ENCODE peak calls at places on chromosomes 1 and 21, in eight cellular contexts. X is stomach, F is HCT116, R is lower leg skin, H is GM12878, E is esophagus muscularis mucosa, K is IMR-90, G is Peyer's patch. T is an unnamed sample.

GRCh38 chr1:200029624-200030074 is 2.1 kb downstream of the NR5A2 start:
- DNase-seq in G (no peak), E (no peak), R (no peak), F (no peak), X (no peak), H (no peak), K (no peak), T (no peak)

GRCh38 chr1:44717196-44717595 is 13.8 kb downstream of the RNU5D-1 start:
- DNase-seq in H (no peak), K (no peak), F (no peak), G (no peak), X (no peak), E (no peak), R (no peak), T (no peak)

GRCh38 chr1:88935522-88936222 is 44.3 kb upstream of the GTF2B start:
- DNase-seq in K (peak), E (no peak), G (no peak), F (peak), X (no peak), R (no peak), H (no peak), T (no peak)

GRCh38 chr1:7638078-7638477 is 133.0 kb upstream of the VAMP3 start:
- DNase-seq in X (no peak), G (no peak), F (no peak), H (no peak), E (no peak), K (no peak), R (no peak), T (no peak)

GRCh38 chr21:45456836-45457160 is 51.8 kb downstream of the COL18A1 start:
- DNase-seq in G (no peak), E (no peak), R (no peak), K (no peak), H (no peak), F (no peak), X (no peak), T (no peak)

GRCh38 chr1:242454262-242455051 is 70.0 kb downstream of the PLD5 start:
- DNase-seq in K (peak), G (no peak), F (peak), X (no peak), H (no peak), R (no peak), E (peak), T (no peak)

GRCh38 chr1:181083842-181084605 is 4.5 kb upstream of the IER5 start:
- DNase-seq in F (peak), G (peak), R (peak), K (no peak), X (peak), H (no peak), E (no peak), T (no peak)

GRCh38 chr1:35715568-35716002 is 3.1 kb downstream of the C1orf216 start:
- DNase-seq in H (peak), K (peak), X (peak), F (peak), E (no peak), G (peak), R (peak), T (no peak)

GRCh38 chr1:226212545-226212944 is 10.9 kb upstream of the MIXL1 start:
- DNase-seq in F (no peak), H (no peak), R (no peak), E (no peak), X (no peak), K (no peak), G (no peak), T (no peak)

GRCh38 chr1:51792864-51793263 is 85.7 kb downstream of the NRDC start:
- DNase-seq in X (no peak), K (peak), E (no peak), R (no peak), F (no peak), H (no peak), G (no peak), T (no peak)

GRCh38 chr1:21668232-21669032 is 725 bp downstream of the RAP1GAP start:
- DNase-seq in R (peak), F (no peak), E (no peak), X (peak), H (no peak), G (no peak), K (no peak), T (no peak)

DNA sequence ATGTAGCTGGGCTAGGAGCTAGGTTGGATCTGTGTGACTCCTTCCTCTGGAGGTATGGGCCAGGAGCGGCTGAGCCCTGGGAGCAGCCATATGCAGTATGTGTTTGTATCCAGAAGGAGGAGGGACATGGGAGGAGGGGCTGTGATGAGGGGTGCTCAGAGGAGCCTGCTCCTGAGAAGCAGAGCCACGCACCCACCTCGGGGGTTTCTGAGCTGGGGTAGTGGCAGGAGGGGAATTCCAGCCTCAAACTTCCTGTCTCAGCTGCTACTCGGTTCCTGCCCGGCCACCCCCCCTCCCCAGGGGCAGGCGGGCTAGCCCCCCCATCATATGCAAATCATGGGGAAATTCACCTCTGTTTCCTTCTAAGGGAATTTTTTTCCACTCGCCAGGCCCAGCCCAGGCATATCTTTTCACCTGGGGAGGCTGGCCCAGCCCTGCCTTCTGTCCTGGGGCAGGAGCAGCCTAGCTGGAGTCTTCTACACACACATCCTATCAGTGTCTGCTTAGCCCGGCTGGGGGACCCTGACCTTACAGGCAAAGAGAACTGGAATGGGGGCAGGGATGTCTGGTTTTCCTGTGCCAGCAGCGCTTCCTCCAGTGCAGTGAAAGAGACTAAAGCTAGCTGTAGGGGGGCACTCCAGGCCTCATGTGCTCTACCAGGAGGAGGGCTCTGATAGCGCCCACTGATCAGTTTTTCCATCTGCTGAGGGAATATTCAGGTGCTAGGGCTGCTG is 3.0 kb downstream of the ZC3H12A start:
- DNase-seq in R (peak), F (no peak), E (no peak), H (peak), K (peak), G (peak), X (peak), T (no peak)
- TF ChIP-seq POLR2A in R (no peak), F (no peak), E (no peak), H (peak), K (peak), G (no peak), X (no peak), T (peak)

GRCh38 chr1:151193304-151193703 is 3.3 kb upstream of the VPS72 start:
- DNase-seq in E (no peak), R (no peak), K (no peak), F (no peak), G (no peak), H (no peak), X (no peak), T (no peak)

GRCh38 chr1:151187205-151187604 is 2.8 kb downstream of the VPS72 start:
- DNase-seq in R (no peak), K (no peak), X (no peak), F (no peak), G (no peak), E (no peak), H (no peak), T (no peak)

GRCh38 chr1:151192047-151192446 is 2.0 kb upstream of the VPS72 start:
- DNase-seq in G (no peak), K (no peak), R (no peak), X (no peak), E (no peak), F (no peak), H (no peak), T (no peak)

GRCh38 chr1:151193856-151194255 is 3.9 kb upstream of the VPS72 start:
- DNase-seq in H (no peak), X (no peak), K (no peak), F (no peak), E (no peak), G (no peak), R (no peak), T (no peak)

GRCh38 chr1:151189638-151190445 is at the start of gene VPS72:
- DNase-seq in K (peak), X (peak), F (peak), G (peak), H (peak), E (peak), R (peak), T (peak)
- TF ChIP-seq POLR2A in K (peak), X (no peak), F (peak), G (peak), H (peak), E (peak), R (no peak), T (peak)

GRCh38 chr1:64984106-64984505 is 17.8 kb upstream of the JAK1 start:
- DNase-seq in G (no peak), X (no peak), R (no peak), F (no peak), E (no peak), K (no peak), H (no peak), T (no peak)

GRCh38 chr1:64984737-64985136 is 18.4 kb upstream of the JAK1 start:
- DNase-seq in R (no peak), K (no peak), H (no peak), G (no peak), F (no peak), E (no peak), X (no peak), T (no peak)

GRCh38 chr1:64982134-64982533 is 15.8 kb upstream of the JAK1 start:
- DNase-seq in G (no peak), R (no peak), H (no peak), F (no peak), K (no peak), X (peak), E (no peak), T (no peak)

GRCh38 chr1:64983110-64983509 is 16.8 kb upstream of the JAK1 start:
- DNase-seq in E (no peak), H (no peak), F (no peak), G (no peak), K (peak), R (no peak), X (no peak), T (no peak)

GRCh38 chr1:64986903-64987871 is 20.8 kb upstream of the JAK1 start:
- DNase-seq in H (peak), F (no peak), G (no peak), R (no peak), E (no peak), X (no peak), K (peak), T (no peak)
- TF ChIP-seq POLR2A in H (no peak), F (no peak), G (no peak), R (no peak), E (no peak), X (no peak), K (no peak), T (no peak)

GRCh38 chr21:41571938-41572510 is 64.1 kb upstream of the TMPRSS2 start:
- DNase-seq in F (peak), X (no peak), H (no peak), E (no peak), R (no peak), K (no peak), G (no peak), T (no peak)
- TF ChIP-seq POLR2A in F (no peak), X (no peak), H (no peak), E (no peak), R (no peak), K (no peak), G (no peak), T (no peak)